ENCODE peak calls at places on chromosomes 12 and 14, in six cellular contexts. One of them, this sample, is unnamed.

GRCh38 chr12:43480591-43480990 is 71.4 kb downstream of the ADAMTS20 start:
- DNase-seq in osteocyte: no peak
- DNase-seq in heart right ventricle: no peak
- DNase-seq in left lung: no peak
- DNase-seq in AG04450: no peak
- DNase-seq in MCF 10A: no peak
- DNase-seq in this sample: no peak

GRCh38 chr14:88765130-88765529 is 27.6 kb downstream of the EML5 start:
- DNase-seq in osteocyte: no peak
- DNase-seq in AG04450: no peak
- DNase-seq in left lung: no peak
- DNase-seq in heart right ventricle: no peak
- DNase-seq in MCF 10A: no peak
- DNase-seq in this sample: no peak

GRCh38 chr12:127803545-127803944 is 463.4 kb upstream of the TMEM132C start:
- DNase-seq in AG04450: no peak
- DNase-seq in left lung: no peak
- DNase-seq in MCF 10A: no peak
- DNase-seq in osteocyte: no peak
- DNase-seq in heart right ventricle: no peak
- DNase-seq in this sample: no peak

GRCh38 chr14:73712540-73713141 is 1.5 kb downstream of the PNMA1 start:
- DNase-seq in osteocyte: no peak
- DNase-seq in heart right ventricle: no peak
- DNase-seq in MCF 10A: peak
- DNase-seq in AG04450: no peak
- DNase-seq in left lung: no peak
- DNase-seq in this sample: no peak

GRCh38 chr14:22520235-22520634 is 68.8 kb downstream of the DAD1 start:
- DNase-seq in AG04450: peak
- DNase-seq in heart right ventricle: no peak
- DNase-seq in osteocyte: no peak
- DNase-seq in MCF 10A: peak
- DNase-seq in left lung: no peak
- DNase-seq in this sample: no peak

GRCh38 chr14:34222867-34223266 is 239.2 kb downstream of the SPTSSA start:
- DNase-seq in left lung: no peak
- DNase-seq in AG04450: no peak
- DNase-seq in MCF 10A: no peak
- DNase-seq in heart right ventricle: no peak
- DNase-seq in osteocyte: no peak
- DNase-seq in this sample: no peak

GRCh38 chr12:60205500-60205899 is 609.7 kb downstream of the SLC16A7 start:
- DNase-seq in AG04450: no peak
- DNase-seq in osteocyte: no peak
- DNase-seq in heart right ventricle: no peak
- DNase-seq in left lung: no peak
- DNase-seq in MCF 10A: peak
- DNase-seq in this sample: no peak

GRCh38 chr12:54040648-54041047 is 7.8 kb downstream of the HOXC5 start:
- DNase-seq in heart right ventricle: no peak
- DNase-seq in osteocyte: no peak
- DNase-seq in AG04450: no peak
- DNase-seq in left lung: no peak
- DNase-seq in MCF 10A: no peak
- DNase-seq in this sample: no peak

GRCh38 chr12:123065666-123066457 is 85.0 kb downstream of the PITPNM2 start:
- DNase-seq in AG04450: no peak
- DNase-seq in osteocyte: no peak
- DNase-seq in left lung: no peak
- DNase-seq in heart right ventricle: no peak
- DNase-seq in MCF 10A: no peak
- DNase-seq in this sample: no peak

GRCh38 chr12:67649165-67650126 is 901 bp downstream of the DYRK2 start:
- DNase-seq in osteocyte: no peak
- DNase-seq in MCF 10A: peak
- DNase-seq in AG04450: no peak
- DNase-seq in left lung: peak
- DNase-seq in heart right ventricle: peak
- DNase-seq in this sample: no peak

GRCh38 chr12:47896633-47897032 is 8.2 kb downstream of the VDR start:
- DNase-seq in MCF 10A: peak
- DNase-seq in left lung: no peak
- DNase-seq in osteocyte: no peak
- DNase-seq in heart right ventricle: no peak
- DNase-seq in AG04450: no peak
- DNase-seq in this sample: no peak

GRCh38 chr12:44780221-44780770 is 95.8 kb downstream of the NELL2 start:
- DNase-seq in MCF 10A: no peak
- DNase-seq in heart right ventricle: no peak
- DNase-seq in osteocyte: no peak
- DNase-seq in left lung: no peak
- DNase-seq in AG04450: no peak
- DNase-seq in this sample: no peak

GRCh38 chr12:62802981-62803380 is 132.0 kb downstream of the PPM1H start:
- DNase-seq in heart right ventricle: no peak
- DNase-seq in osteocyte: no peak
- DNase-seq in AG04450: no peak
- DNase-seq in MCF 10A: no peak
- DNase-seq in left lung: no peak
- DNase-seq in this sample: no peak

GRCh38 chr14:105165134-105165704 is 3.4 kb downstream of the JAG2 start:
- DNase-seq in left lung: no peak
- DNase-seq in heart right ventricle: no peak
- DNase-seq in MCF 10A: no peak
- DNase-seq in AG04450: no peak
- DNase-seq in osteocyte: no peak
- DNase-seq in this sample: no peak

GRCh38 chr14:53149656-53150319 is 3.3 kb downstream of the DDHD1 start:
- DNase-seq in AG04450: no peak
- DNase-seq in heart right ventricle: no peak
- DNase-seq in MCF 10A: no peak
- DNase-seq in left lung: no peak
- DNase-seq in osteocyte: no peak
- DNase-seq in this sample: no peak

GRCh38 chr14:38391334-38391733 is 135.4 kb upstream of the CLEC14A start:
- DNase-seq in left lung: no peak
- DNase-seq in osteocyte: no peak
- DNase-seq in AG04450: no peak
- DNase-seq in MCF 10A: peak
- DNase-seq in heart right ventricle: no peak
- DNase-seq in this sample: no peak

GRCh38 chr14:58824796-58825195 is 187.0 kb downstream of the DACT1 start:
- DNase-seq in heart right ventricle: no peak
- DNase-seq in AG04450: no peak
- DNase-seq in MCF 10A: no peak
- DNase-seq in left lung: no peak
- DNase-seq in osteocyte: no peak
- DNase-seq in this sample: no peak

GRCh38 chr14:100297320-100298300 is 8.6 kb downstream of the SLC25A29 start:
- DNase-seq in heart right ventricle: peak
- DNase-seq in MCF 10A: no peak
- DNase-seq in left lung: peak
- DNase-seq in osteocyte: no peak
- DNase-seq in AG04450: peak
- DNase-seq in this sample: peak

GRCh38 chr12:19692566-19692965 is 253.3 kb downstream of the AEBP2 start:
- DNase-seq in AG04450: no peak
- DNase-seq in osteocyte: no peak
- DNase-seq in left lung: no peak
- DNase-seq in MCF 10A: no peak
- DNase-seq in heart right ventricle: no peak
- DNase-seq in this sample: no peak

GRCh38 chr14:94407906-94408305 is 19.5 kb upstream of the SERPINA1 start:
- DNase-seq in heart right ventricle: no peak
- DNase-seq in AG04450: no peak
- DNase-seq in osteocyte: no peak
- DNase-seq in left lung: no peak
- DNase-seq in MCF 10A: no peak
- DNase-seq in this sample: no peak

GRCh38 chr14:23483216-23483854 is 13.8 kb downstream of the NGDN start:
- DNase-seq in heart right ventricle: no peak
- DNase-seq in left lung: no peak
- DNase-seq in AG04450: no peak
- DNase-seq in osteocyte: no peak
- DNase-seq in MCF 10A: peak
- DNase-seq in this sample: no peak

GRCh38 chr14:33938131-33938949 is 12.5 kb downstream of the EGLN3 start:
- DNase-seq in MCF 10A: peak
- DNase-seq in left lung: peak
- DNase-seq in osteocyte: no peak
- DNase-seq in AG04450: no peak
- DNase-seq in heart right ventricle: peak
- DNase-seq in this sample: no peak

GRCh38 chr12:57519758-57520007 is 631 bp downstream of the DDIT3 start:
- DNase-seq in osteocyte: no peak
- DNase-seq in AG04450: no peak
- DNase-seq in heart right ventricle: no peak
- DNase-seq in MCF 10A: no peak
- DNase-seq in left lung: no peak
- DNase-seq in this sample: no peak

GRCh38 chr12:131568336-131568735 is 142.6 kb upstream of the SFSWAP start:
- DNase-seq in AG04450: no peak
- DNase-seq in left lung: no peak
- DNase-seq in heart right ventricle: no peak
- DNase-seq in MCF 10A: no peak
- DNase-seq in osteocyte: no peak
- DNase-seq in this sample: no peak

GRCh38 chr12:20489645-20490044 is 121.3 kb downstream of the PDE3A start:
- DNase-seq in left lung: no peak
- DNase-seq in MCF 10A: no peak
- DNase-seq in heart right ventricle: no peak
- DNase-seq in osteocyte: no peak
- DNase-seq in AG04450: no peak
- DNase-seq in this sample: no peak

GRCh38 chr12:53788892-53789291 is 37.1 kb upstream of the CISTR start:
- DNase-seq in MCF 10A: no peak
- DNase-seq in AG04450: no peak
- DNase-seq in heart right ventricle: no peak
- DNase-seq in osteocyte: no peak
- DNase-seq in left lung: no peak
- DNase-seq in this sample: no peak

GRCh38 chr12:22668441-22668840 is 43.5 kb downstream of the ETNK1 start:
- DNase-seq in osteocyte: no peak
- DNase-seq in MCF 10A: no peak
- DNase-seq in AG04450: no peak
- DNase-seq in heart right ventricle: no peak
- DNase-seq in left lung: no peak
- DNase-seq in this sample: no peak

GRCh38 chr12:123998960-123999359 is 25.9 kb downstream of the ZNF664 start:
- DNase-seq in heart right ventricle: no peak
- DNase-seq in AG04450: peak
- DNase-seq in MCF 10A: no peak
- DNase-seq in left lung: no peak
- DNase-seq in osteocyte: no peak
- DNase-seq in this sample: no peak

GRCh38 chr14:105315941-105316562 is 1.5 kb downstream of the PACS2 start:
- DNase-seq in AG04450: no peak
- DNase-seq in MCF 10A: no peak
- DNase-seq in heart right ventricle: no peak
- DNase-seq in osteocyte: no peak
- DNase-seq in left lung: peak
- DNase-seq in this sample: peak

DNA sequence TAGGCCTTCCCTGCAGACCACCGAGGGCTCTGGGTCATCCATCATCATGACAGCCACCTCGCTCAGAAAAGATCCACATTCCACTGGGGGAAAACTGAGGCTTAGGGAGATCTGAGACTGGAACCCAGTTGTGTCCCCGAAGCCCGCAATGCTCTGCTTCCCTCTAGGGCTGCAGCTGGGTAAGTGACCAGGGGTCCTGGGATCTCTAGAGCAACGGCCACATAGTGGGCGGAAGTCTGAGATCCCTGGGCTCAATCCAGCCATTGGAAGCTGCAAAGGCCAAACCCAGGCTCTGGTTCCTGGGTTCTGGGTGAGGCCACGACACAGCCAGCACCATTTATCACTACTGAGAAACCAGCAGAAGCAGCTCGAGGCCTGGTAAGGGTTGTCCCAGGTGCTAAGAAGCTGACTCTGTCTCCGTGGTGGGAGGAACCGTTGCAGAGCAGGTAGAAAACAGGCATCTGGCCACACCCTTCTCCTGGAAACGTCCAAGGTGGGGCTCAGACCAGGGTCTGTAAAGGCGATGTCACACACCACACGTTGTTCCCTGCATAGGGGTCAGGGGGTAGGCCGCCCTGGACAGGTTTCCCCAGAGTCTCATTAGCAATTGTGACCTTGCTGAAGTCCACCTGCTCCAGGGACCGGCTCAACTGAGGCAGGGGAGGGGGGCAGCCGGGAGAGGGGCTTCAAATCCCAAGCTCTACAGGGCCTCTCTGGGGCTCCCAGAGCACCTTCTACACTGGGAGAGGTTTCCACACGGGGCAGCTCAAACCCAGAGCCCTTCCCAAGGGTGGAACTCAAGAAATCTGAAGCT is 38.6 kb downstream of the BCL11B start:
- DNase-seq in osteocyte: no peak
- DNase-seq in AG04450: no peak
- DNase-seq in left lung: no peak
- DNase-seq in MCF 10A: no peak
- DNase-seq in heart right ventricle: no peak
- DNase-seq in this sample: no peak
- TF ChIP-seq CTCF in osteocyte: no peak
- TF ChIP-seq CTCF in AG04450: no peak
- TF ChIP-seq CTCF in left lung: no peak
- TF ChIP-seq CTCF in MCF 10A: no peak
- TF ChIP-seq CTCF in heart right ventricle: no peak
- TF ChIP-seq CTCF in this sample: no peak

GRCh38 chr12:94555687-94556086 is 94.7 kb downstream of the TMCC3 start:
- DNase-seq in AG04450: no peak
- DNase-seq in osteocyte: no peak
- DNase-seq in left lung: no peak
- DNase-seq in MCF 10A: no peak
- DNase-seq in heart right ventricle: no peak
- DNase-seq in this sample: no peak
- TF ChIP-seq CTCF in AG04450: no peak
- TF ChIP-seq CTCF in osteocyte: no peak
- TF ChIP-seq CTCF in left lung: no peak
- TF ChIP-seq CTCF in MCF 10A: no peak
- TF ChIP-seq CTCF in heart right ventricle: no peak
- TF ChIP-seq CTCF in this sample: no peak

GRCh38 chr12:104758771-104759170 is 199.3 kb downstream of the SLC41A2 start:
- DNase-seq in left lung: no peak
- DNase-seq in AG04450: no peak
- DNase-seq in heart right ventricle: no peak
- DNase-seq in MCF 10A: no peak
- DNase-seq in osteocyte: no peak
- DNase-seq in this sample: no peak
- TF ChIP-seq CTCF in left lung: no peak
- TF ChIP-seq CTCF in AG04450: no peak
- TF ChIP-seq CTCF in heart right ventricle: no peak
- TF ChIP-seq CTCF in MCF 10A: no peak
- TF ChIP-seq CTCF in osteocyte: no peak
- TF ChIP-seq CTCF in this sample: no peak

DNA sequence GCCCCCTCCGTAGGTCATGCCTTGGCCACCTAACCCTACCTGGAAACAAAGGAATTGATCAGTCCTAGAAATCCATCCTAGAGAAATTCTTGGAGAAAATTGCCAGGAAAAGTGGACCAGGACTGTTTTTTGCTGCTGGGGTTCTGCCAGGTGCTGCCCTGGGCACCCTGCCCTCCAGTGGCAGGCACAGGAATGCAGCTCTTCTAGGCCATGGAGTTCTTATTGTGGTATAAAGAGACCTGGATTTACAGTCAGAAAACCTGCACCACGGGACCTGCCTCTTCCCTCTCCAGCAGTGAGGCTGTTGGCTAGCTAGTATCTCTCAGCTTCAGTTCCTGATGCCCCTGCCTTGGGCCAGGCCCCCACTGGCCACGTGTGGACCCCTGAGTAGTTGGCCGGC is 59.7 kb downstream of the SLC24A4 start:
- DNase-seq in heart right ventricle: no peak
- DNase-seq in left lung: no peak
- DNase-seq in osteocyte: no peak
- DNase-seq in MCF 10A: peak
- DNase-seq in AG04450: no peak
- DNase-seq in this sample: no peak
- TF ChIP-seq CTCF in heart right ventricle: peak
- TF ChIP-seq CTCF in left lung: peak
- TF ChIP-seq CTCF in osteocyte: peak
- TF ChIP-seq CTCF in MCF 10A: peak
- TF ChIP-seq CTCF in AG04450: no peak
- TF ChIP-seq CTCF in this sample: peak

This sample was measured in CD14-positive monocyte.